ENCODE peak calls at places on chromosomes 1 and 21, in five cellular contexts. L is HepG2, Z is K562, G is GM12878, K is SK-N-SH. B is an unnamed sample.
A peak's percentile ranks its signal among the peaks of the same experiment; 100 is the strongest.

GRCh38 chr1:50968884-50969610 is 998 bp upstream of the CDKN2C start:
- DNase-seq in L (no peak), G (no peak), K (peak; percentile 75), Z (peak; percentile 42), B (no peak)

GRCh38 chr1:73100216-73100615 is 817.9 kb upstream of the NEGR1 start:
- DNase-seq in Z (no peak), L (no peak), K (no peak), G (no peak), B (no peak)

GRCh38 chr1:246110343-246111219 is 396.5 kb downstream of the SMYD3 start:
- DNase-seq in Z (peak; percentile 80), K (peak; percentile 30), G (no peak), L (no peak), B (no peak)

GRCh38 chr21:35475768-35476167 is 426.7 kb upstream of the RUNX1 start:
- DNase-seq in K (no peak), G (no peak), Z (no peak), L (no peak), B (no peak)

GRCh38 chr1:153352523-153352922 is 3.9 kb upstream of the PGLYRP4 start:
- DNase-seq in G (no peak), L (peak; percentile 52), Z (peak; percentile 79), K (peak; percentile 77), B (peak; percentile 81)

GRCh38 chr1:241639653-241640148 is 468 bp downstream of the CHML start:
- DNase-seq in L (peak; percentile 38), K (peak; percentile 78), G (no peak), Z (peak; percentile 66), B (peak; percentile 68)

GRCh38 chr1:201714542-201715276 is 114.2 kb upstream of the IPO9 start:
- DNase-seq in G (no peak), Z (peak; percentile 75), L (no peak), K (no peak), B (peak; percentile 59)

GRCh38 chr1:201356701-201357100 is 20.8 kb downstream of the TNNT2 start:
- DNase-seq in G (no peak), L (no peak), Z (no peak), K (no peak), B (no peak)

GRCh38 chr1:209875510-209875909 is 47.7 kb downstream of the UTP25 start:
- DNase-seq in L (peak; percentile 36), K (no peak), Z (no peak), G (no peak), B (peak; percentile 55)

GRCh38 chr1:31483012-31483946 is 70.3 kb downstream of the SERINC2 start:
- DNase-seq in L (no peak), Z (no peak), G (peak; percentile 58), K (no peak), B (no peak)

DNA sequence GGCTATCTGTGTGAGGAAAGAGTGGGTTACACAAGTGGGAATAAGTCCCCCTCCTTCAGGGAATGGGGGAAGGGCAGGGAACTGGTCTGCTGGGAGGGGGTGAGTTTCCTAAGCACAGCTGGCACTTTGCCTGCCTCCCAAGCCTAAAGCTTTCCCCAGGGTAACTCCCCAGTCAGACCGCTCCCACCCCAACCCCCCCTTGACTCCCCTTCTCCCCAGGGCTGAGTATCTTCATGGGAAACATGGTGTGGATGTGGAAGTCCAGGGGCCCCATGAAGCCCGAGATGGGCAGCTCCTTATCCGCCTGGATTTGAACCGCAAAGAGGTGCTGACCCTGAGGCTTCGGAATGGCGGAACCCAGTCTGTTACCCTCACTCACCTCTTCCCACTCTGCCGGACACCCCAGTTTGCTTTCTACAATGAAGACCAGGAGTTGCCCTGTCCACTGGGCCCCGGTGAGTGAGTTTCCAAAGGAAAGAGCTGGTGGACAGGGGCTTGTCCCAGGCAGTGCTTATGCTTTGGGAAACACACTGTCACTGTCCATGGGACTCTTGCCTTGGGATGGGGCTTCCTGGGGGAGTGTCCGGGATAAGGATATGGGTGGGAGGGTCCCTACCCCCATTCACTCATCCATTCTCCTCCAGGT is 14.9 kb downstream of the MOV10 start:
- DNase-seq in G (no peak), Z (no peak), K (peak; percentile 11), L (no peak), B (no peak)
- TF ChIP-seq FOXM1 in G (no peak), Z (no peak), K (no peak), L (no peak), B (no peak)

GRCh38 chr1:150661156-150661555 is 31.7 kb upstream of the ENSA start:
- DNase-seq in Z (no peak), L (no peak), K (no peak), G (no peak), B (no peak)
- TF ChIP-seq FOXM1 in Z (no peak), L (no peak), K (no peak), G (no peak), B (no peak)

DNA sequence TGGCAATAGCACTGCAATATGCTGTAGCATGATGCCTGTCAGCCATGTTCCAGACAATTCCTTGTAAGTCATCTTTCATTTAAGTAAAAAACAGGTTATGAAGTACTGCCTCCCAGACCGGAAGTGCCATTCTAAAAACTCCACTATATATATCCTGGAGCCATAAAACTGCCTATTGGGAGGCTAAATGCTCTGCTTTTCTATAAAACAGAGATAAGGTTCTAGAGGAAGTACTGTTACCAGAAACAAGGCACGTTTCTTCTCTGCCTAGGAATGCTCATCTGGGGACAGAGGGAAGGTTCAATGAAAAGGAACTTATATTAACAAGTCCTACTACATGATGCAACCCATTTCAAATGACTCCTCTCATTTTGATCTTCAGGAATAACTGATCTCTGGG is 66.8 kb downstream of the GPR137B start:
- DNase-seq in K (no peak), L (no peak), Z (no peak), G (no peak), B (no peak)
- TF ChIP-seq FOXM1 in K (no peak), L (no peak), Z (no peak), G (no peak), B (no peak)

GRCh38 chr21:43364851-43365424 is 62.0 kb downstream of the SIK1 start:
- DNase-seq in Z (no peak), G (no peak), K (no peak), L (peak; percentile 72), B (no peak)
- TF ChIP-seq FOXM1 in Z (no peak), G (no peak), K (no peak), L (no peak), B (no peak)

DNA sequence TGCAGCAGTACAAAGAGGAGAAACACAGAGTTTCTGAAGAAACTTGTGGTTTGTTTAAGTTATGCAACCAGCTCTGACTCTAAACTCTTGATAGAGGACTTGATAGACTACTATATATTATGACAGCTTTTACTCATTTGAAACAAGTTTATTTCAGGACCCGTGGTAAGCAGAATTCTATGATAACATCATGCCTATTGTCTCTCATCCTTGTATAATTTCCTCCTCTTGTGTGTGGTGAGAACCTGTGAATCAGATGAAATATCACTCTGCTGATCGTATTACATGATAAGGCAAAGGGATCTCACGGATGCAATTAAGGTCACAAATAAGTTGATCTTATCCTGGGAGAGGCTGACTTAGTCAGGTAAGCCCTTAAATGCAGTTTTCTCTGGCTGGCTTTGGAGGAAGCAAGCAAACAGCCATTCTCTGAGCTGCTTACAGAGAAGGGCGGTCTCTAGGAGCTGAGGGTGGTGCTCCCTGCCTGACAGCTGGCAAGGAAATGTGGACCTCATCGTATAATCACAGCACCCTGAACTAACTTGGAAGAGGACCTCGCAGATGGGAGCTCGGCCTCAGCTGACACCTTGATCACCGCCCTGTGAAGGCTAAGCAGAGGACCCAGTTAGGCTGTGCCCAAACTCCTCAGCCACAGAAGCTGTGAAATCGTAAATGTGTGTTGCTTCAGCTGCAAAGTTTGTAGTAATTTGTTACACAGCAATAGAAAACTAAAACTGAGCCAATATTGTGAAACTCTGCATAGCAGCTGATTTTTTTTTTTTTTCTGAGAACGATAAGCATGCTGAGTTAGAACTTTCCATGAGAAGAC is 151.1 kb upstream of the DPT start:
- DNase-seq in K (no peak), G (no peak), L (no peak), Z (no peak), B (no peak)
- TF ChIP-seq FOXM1 in K (no peak), G (no peak), L (no peak), Z (no peak), B (no peak)

GRCh38 chr1:171081220-171081993 is 9.3 kb upstream of the FMO3 start:
- DNase-seq in Z (no peak), K (peak; percentile 1), G (no peak), L (no peak), B (no peak)
- TF ChIP-seq FOXM1 in Z (no peak), K (no peak), G (no peak), L (no peak), B (no peak)